ENCODE peak calls at places on chromosome 19, in four cellular contexts. D is breast epithelium, I is tibial artery, C is foreskin fibroblast. K is an unnamed sample.

GRCh38 chr19:13211426-13212308 is 61.5 kb downstream of the IER2 start:
- DNase-seq in D (no peak), I (no peak), C (no peak), K (no peak)

GRCh38 chr19:47228168-47228936 is 2.6 kb downstream of the BBC3 start:
- DNase-seq in D (peak; percentile 80), I (peak; percentile 46), C (peak; percentile 79), K (peak; percentile 49)

GRCh38 chr19:52140077-52140710 is 456 bp upstream of the ZNF616 start:
- DNase-seq in D (no peak), I (no peak), C (no peak), K (peak; percentile 3)

GRCh38 chr19:45729774-45730388 is 815 bp downstream of the FBXO46 start:
- DNase-seq in D (no peak), I (no peak), C (peak; percentile 28), K (peak; percentile 30)

GRCh38 chr19:3149089-3149488 is 13.3 kb downstream of the GNA15 start:
- DNase-seq in D (no peak), I (no peak), C (no peak), K (no peak)

GRCh38 chr19:55042688-55043087 is 4.6 kb upstream of the GP6 start:
- DNase-seq in D (no peak), I (no peak), C (no peak), K (no peak)

GRCh38 chr19:19260417-19260816 is 12.7 kb downstream of the TM6SF2 start:
- DNase-seq in D (no peak), I (no peak), C (no peak), K (no peak)

GRCh38 chr19:49844138-49844740 is 6.7 kb upstream of the PTOV1 start:
- DNase-seq in D (no peak), I (no peak), C (no peak), K (no peak)

GRCh38 chr19:14632286-14632685 is 42.4 kb downstream of the ADGRE3 start:
- DNase-seq in D (no peak), I (no peak), C (peak; percentile 8), K (no peak)

GRCh38 chr19:6047741-6048231 is 62.5 kb downstream of the RFX2 start:
- DNase-seq in D (no peak), I (no peak), C (peak; percentile 72), K (no peak)

GRCh38 chr19:48379058-48379457 is 12.3 kb downstream of the KDELR1 start:
- DNase-seq in D (no peak), I (no peak), C (no peak), K (no peak)

GRCh38 chr19:12695997-12696365 is 450 bp downstream of the FBXW9 start:
- DNase-seq in D (no peak), I (no peak), C (no peak), K (no peak)

GRCh38 chr19:8050274-8051096 is 2.1 kb upstream of the CCL25 start:
- DNase-seq in D (peak; percentile 55), I (peak; percentile 84), C (peak; percentile 87), K (peak; percentile 66)

GRCh38 chr19:8308891-8309291 is 733 bp upstream of the CD320 start:
- DNase-seq in D (no peak), I (no peak), C (no peak), K (no peak)

GRCh38 chr19:28468701-28469459 is 744.1 kb downstream of the UQCRFS1 start:
- DNase-seq in D (no peak), I (no peak), C (peak; percentile 50), K (peak; percentile 45)

GRCh38 chr19:52351512-52351911 is 15.5 kb downstream of the ZNF610 start:
- DNase-seq in D (no peak), I (no peak), C (no peak), K (no peak)

GRCh38 chr19:28044477-28044876 is 1168.5 kb downstream of the UQCRFS1 start:
- DNase-seq in D (no peak), I (no peak), C (no peak), K (no peak)

GRCh38 chr19:1066748-1067340 is at the start of gene ARHGAP45:
- DNase-seq in D (no peak), I (no peak), C (peak; percentile 36), K (no peak)

GRCh38 chr19:58408152-58409009 is at the start of gene ZNF584:
- DNase-seq in D (peak; percentile 89), I (peak; percentile 94), C (peak; percentile 98), K (peak; percentile 94)
- TF ChIP-seq CTCF in D (no peak), I (no peak), C (peak; percentile 12), K (no peak)

DNA sequence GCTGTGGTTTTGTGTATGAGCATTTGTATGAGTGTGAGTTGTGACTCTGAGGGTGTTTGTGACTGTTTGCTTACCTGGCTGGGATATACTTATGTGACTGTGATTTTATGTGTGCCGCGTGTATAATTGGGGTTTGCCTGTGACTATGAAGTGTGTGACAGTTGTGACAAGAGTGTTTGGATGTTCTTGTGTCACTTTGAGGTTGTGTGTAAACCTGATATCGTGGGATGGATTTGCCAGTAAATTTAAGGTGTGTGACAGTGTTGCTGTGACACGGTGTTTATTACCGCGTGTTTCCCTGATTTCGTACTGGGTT is 442 bp downstream of the ZNF420 start:
- DNase-seq in D (no peak), I (no peak), C (peak; percentile 5), K (no peak)
- H3K4me3 ChIP-seq in D (peak overlapping the region; percentile 84), I (peak overlapping the region; percentile 70), C (peak overlapping the region; percentile 83), K (peak overlapping the region; percentile 92)

GRCh38 chr19:41161903-41162302 is 31.1 kb upstream of the CYP2S1 start:
- DNase-seq in D (no peak), I (no peak), C (no peak), K (no peak)
- TF ChIP-seq CTCF in D (no peak), I (no peak), C (no peak), K (no peak)

DNA sequence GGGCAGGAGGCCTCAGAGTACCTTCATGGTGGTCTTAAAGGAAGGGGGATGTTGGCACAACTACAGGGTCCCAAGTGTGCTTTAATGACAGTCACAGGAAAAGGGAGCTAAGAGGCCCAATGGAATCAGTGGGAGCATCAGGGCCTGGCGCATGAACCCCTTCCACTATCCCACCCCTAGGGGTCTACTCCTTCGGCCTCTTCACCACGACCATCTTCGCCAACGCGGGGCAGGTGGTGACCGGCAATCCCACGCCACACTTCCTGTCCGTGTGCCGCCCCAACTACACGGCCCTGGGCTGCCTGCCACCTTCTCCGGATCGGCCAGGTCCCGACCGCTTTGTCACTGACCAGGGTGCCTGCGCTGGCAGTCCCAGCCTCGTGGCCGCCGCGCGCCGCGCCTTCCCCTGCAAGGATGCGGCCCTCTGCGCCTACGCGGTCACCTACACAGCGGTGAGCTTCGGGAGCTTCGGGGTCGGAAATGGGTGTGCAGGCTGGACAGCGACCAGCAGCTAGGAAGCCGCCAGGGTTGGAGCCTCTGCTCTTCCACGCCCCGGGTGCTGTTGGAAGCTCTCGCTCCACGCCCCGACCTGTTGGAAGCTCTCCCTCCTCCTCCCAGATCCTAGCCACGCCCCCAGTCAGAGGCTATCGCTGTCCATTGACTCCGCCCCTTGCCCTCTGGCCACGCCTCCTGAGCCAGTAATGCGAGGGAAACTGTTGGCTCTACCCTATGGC is 6.0 kb downstream of the PLPPR2 start:
- DNase-seq in D (no peak), I (no peak), C (no peak), K (peak; percentile 79)
- H3K4me3 ChIP-seq in D (peak overlapping the region; percentile 7), I (no peak overlapping the region), C (no peak overlapping the region), K (no peak overlapping the region)

GRCh38 chr19:33248104-33248503 is 22.5 kb upstream of the SLC7A10 start:
- DNase-seq in D (no peak), I (no peak), C (no peak), K (no peak)

GRCh38 chr19:33248553-33248953 is 22.9 kb upstream of the SLC7A10 start:
- DNase-seq in D (no peak), I (no peak), C (no peak), K (no peak)

GRCh38 chr19:33246729-33247440 is 21.2 kb upstream of the SLC7A10 start:
- DNase-seq in D (no peak), I (no peak), C (no peak), K (no peak)

GRCh38 chr19:33247441-33247819 is 21.8 kb upstream of the SLC7A10 start:
- DNase-seq in D (no peak), I (no peak), C (no peak), K (no peak)

GRCh38 chr19:33245948-33246728 is 20.5 kb upstream of the SLC7A10 start:
- DNase-seq in D (no peak), I (no peak), C (peak; percentile 20), K (no peak)
- TF ChIP-seq CTCF in D (no peak), I (peak; percentile 19), C (peak; percentile 50), K (peak; percentile 17)

GRCh38 chr19:9413240-9413954 is 22.0 kb downstream of the ZNF266 start:
- DNase-seq in D (no peak), I (no peak), C (no peak), K (no peak)

GRCh38 chr19:9406798-9407352 is 28.5 kb downstream of the ZNF266 start:
- DNase-seq in D (peak; percentile 23), I (peak; percentile 28), C (peak; percentile 98), K (peak; percentile 76)

DNA sequence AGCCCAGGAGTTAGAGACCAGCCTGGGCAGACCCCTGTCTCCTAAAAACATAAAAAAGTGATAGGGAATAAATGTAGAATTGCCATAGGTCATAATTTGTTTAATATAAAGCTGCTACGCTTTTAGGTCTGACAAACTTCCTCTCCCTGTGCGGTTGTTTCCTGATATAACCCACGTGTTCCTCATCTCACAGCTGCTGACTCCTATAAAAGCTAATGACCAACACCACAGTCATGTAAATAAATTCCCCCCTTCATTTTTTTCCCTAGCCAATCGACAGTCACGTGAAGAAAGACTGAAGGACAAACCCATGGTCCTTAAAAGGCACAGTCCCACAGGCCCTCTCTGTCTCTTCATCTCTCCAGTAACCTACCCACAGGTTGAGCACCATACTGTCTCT is 27.5 kb downstream of the ZNF266 start:
- DNase-seq in D (no peak), I (no peak), C (peak; percentile 5), K (no peak)
- H3K4me3 ChIP-seq in D (no peak overlapping the region), I (no peak overlapping the region), C (peak overlapping the region; percentile 79), K (no peak overlapping the region)

GRCh38 chr19:10543420-10544241 is at the start of gene ATG4D:
- DNase-seq in D (peak; percentile 70), I (peak; percentile 57), C (peak; percentile 85), K (peak; percentile 96)
- TF ChIP-seq CTCF in D (no peak), I (no peak), C (no peak), K (no peak)

DNA sequence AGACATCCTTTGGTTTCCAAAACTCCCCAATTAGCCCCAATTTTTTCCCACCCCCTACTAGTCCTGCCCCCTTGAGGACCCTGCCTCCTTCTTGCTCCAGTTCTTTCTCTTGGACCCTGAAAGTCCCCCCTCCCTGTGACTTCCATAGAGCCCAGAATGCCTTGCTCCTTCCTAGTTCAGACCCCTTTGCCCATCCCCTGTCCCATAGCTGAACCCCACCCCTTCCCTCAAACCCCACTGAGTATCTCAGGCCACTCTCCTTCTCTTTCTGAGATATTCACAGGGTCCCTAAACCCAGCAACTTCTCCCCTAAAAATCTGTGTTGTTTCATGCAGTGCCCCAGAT is 1.1 kb upstream of the LRFN1 start:
- DNase-seq in D (no peak), I (no peak), C (no peak), K (no peak)
- H3K4me3 ChIP-seq in D (no peak overlapping the region), I (no peak overlapping the region), C (no peak overlapping the region), K (no peak overlapping the region)

GRCh38 chr19:35327642-35328041 is 1.3 kb upstream of the CD22 start:
- DNase-seq in D (no peak), I (no peak), C (no peak), K (no peak)
- TF ChIP-seq CTCF in D (no peak), I (no peak), C (peak; percentile 22), K (no peak)

K was measured in body of pancreas.